ENCODE peak calls at places on chromosomes 2 and 18, in seven cellular contexts. L is stimulated activated CD4-positive, alpha-beta T cell treated with anti-CD3 and anti-CD28 coated beads, TNF-alpha, amount 100 ng/mL, for 24 hours; Z is CD8-positive, alpha-beta T cell; V is fibroblast of the aortic adventitia; C is frontal cortex; F is memory B cell; J is B cell. N is an unnamed sample.
A peak's percentile ranks its signal among the peaks of the same experiment; 100 is the strongest.

GRCh38 chr2:164028764-164029534 is 293.1 kb upstream of the FIGN start:
- DNase-seq in Z (no peak), V (peak; percentile 74), L (no peak), F (no peak), C (no peak), J (no peak), N (no peak)

GRCh38 chr18:48794251-48794970 is 156.4 kb downstream of the SMAD7 start:
- DNase-seq in Z (no peak), J (no peak), V (no peak), L (no peak), C (no peak), F (no peak), N (no peak)

GRCh38 chr18:74990563-74991081 is 218.3 kb downstream of the PTGR3 start:
- DNase-seq in V (no peak), J (no peak), Z (no peak), L (no peak), F (no peak), C (no peak), N (no peak)

GRCh38 chr2:28257182-28257581 is 135.5 kb upstream of the FOSL2 start:
- DNase-seq in V (no peak), C (no peak), Z (no peak), J (no peak), L (no peak), F (no peak), N (no peak)

GRCh38 chr18:63317982-63318881 is 1.3 kb downstream of the BCL2 start:
- DNase-seq in C (peak; percentile 47), L (peak; percentile 80), J (peak; percentile 89), Z (peak; percentile 81), V (no peak), F (peak; percentile 75), N (peak; percentile 79)

GRCh38 chr2:30780776-30781330 is 26.4 kb downstream of the CAPN13 start:
- DNase-seq in Z (no peak), F (no peak), L (no peak), J (no peak), C (no peak), V (no peak), N (no peak)

GRCh38 chr2:31347788-31348187 is 66.8 kb downstream of the XDH start:
- DNase-seq in F (no peak), V (peak; percentile 76), J (no peak), L (no peak), C (no peak), Z (no peak), N (no peak)

GRCh38 chr2:205902041-205902898 is 183.7 kb downstream of the INO80D start:
- DNase-seq in V (no peak), J (no peak), L (no peak), Z (no peak), F (no peak), C (no peak), N (no peak)

GRCh38 chr2:133986076-133986837 is 267.6 kb upstream of the MGAT5 start:
- DNase-seq in J (no peak), Z (no peak), C (no peak), V (peak; percentile 60), F (no peak), L (no peak), N (no peak)

GRCh38 chr2:124046332-124046731 is 21.2 kb downstream of the CNTNAP5 start:
- DNase-seq in Z (no peak), V (no peak), C (no peak), F (no peak), J (no peak), L (no peak), N (no peak)